ENCODE peak calls at places on chromosomes 3 and 15, in nine cellular contexts. Q is GM23248; T is hippocampal formation; Z is adipocyte; O is T1000; L is stimulated activated CD8-positive, alpha-beta memory T cell treated with anti-CD3 and anti-CD28 coated beads, Interleukin-7, amount 100 ng/mL, for 24 hours; U is H54; Y is AG04450; G is kidney. P is an unnamed sample.

GRCh38 chr3:129045675-129046036 is 14.9 kb upstream of the GP9 start:
- DNase-seq in Q (peak; percentile 40), T (no peak), Z (no peak), O (no peak), L (no peak), U (no peak), Y (no peak), G (no peak), P (no peak)

GRCh38 chr15:64685230-64685886 is 90.0 kb downstream of the RBPMS2 start:
- DNase-seq in Q (no peak), T (no peak), Z (no peak), O (no peak), L (no peak), U (no peak), Y (no peak), G (no peak), P (no peak)

GRCh38 chr3:73575519-73575918 is 49.2 kb downstream of the PDZRN3 start:
- DNase-seq in Q (no peak), T (no peak), Z (no peak), O (no peak), L (no peak), U (no peak), Y (no peak), G (no peak), P (no peak)

GRCh38 chr3:107512108-107512507 is 10.7 kb upstream of the BBX start:
- DNase-seq in Q (peak; percentile 2), T (no peak), Z (peak; percentile 7), O (no peak), L (no peak), U (no peak), Y (no peak), G (no peak), P (no peak)

GRCh38 chr15:62940755-62941361 is 101.7 kb upstream of the TPM1 start:
- DNase-seq in Q (peak; percentile 98), T (peak; percentile 46), Z (peak; percentile 96), O (peak; percentile 80), L (no peak), U (peak; percentile 67), Y (peak; percentile 80), G (peak; percentile 96), P (peak; percentile 98)

GRCh38 chr3:17153209-17153608 is 268.5 kb downstream of the PLCL2 start:
- DNase-seq in Q (no peak), T (no peak), Z (no peak), O (no peak), L (no peak), U (no peak), Y (no peak), G (no peak), P (no peak)

GRCh38 chr3:156216852-156217251 is 96.5 kb downstream of the KCNAB1 start:
- DNase-seq in Q (no peak), T (no peak), Z (no peak), O (no peak), L (no peak), U (no peak), Y (no peak), G (no peak), P (no peak)

GRCh38 chr15:72782993-72783562 is 480 bp downstream of the ADPGK start:
- DNase-seq in Q (peak; percentile 70), T (no peak), Z (peak; percentile 69), O (no peak), L (no peak), U (peak; percentile 19), Y (no peak), G (no peak), P (peak; percentile 27)

GRCh38 chr3:184914628-184915027 is 102.7 kb downstream of the VPS8 start:
- DNase-seq in Q (no peak), T (no peak), Z (no peak), O (no peak), L (no peak), U (no peak), Y (no peak), G (no peak), P (peak; percentile 68)

GRCh38 chr3:54071596-54071995 is 50.8 kb upstream of the CACNA2D3 start:
- DNase-seq in Q (no peak), T (no peak), Z (no peak), O (no peak), L (no peak), U (no peak), Y (no peak), G (no peak), P (no peak)

GRCh38 chr3:81699921-81700320 is 61.5 kb downstream of the GBE1 start:
- DNase-seq in Q (no peak), T (no peak), Z (no peak), O (no peak), L (no peak), U (no peak), Y (no peak), G (no peak), P (no peak)

GRCh38 chr15:85785887-85786777 is 8.6 kb downstream of the KLHL25 start:
- DNase-seq in Q (peak; percentile 78), T (no peak), Z (peak; percentile 51), O (no peak), L (no peak), U (peak; percentile 71), Y (no peak), G (peak; percentile 81), P (peak; percentile 58)

GRCh38 chr3:122824465-122825379 is 29.9 kb downstream of the SLC49A4 start:
- DNase-seq in Q (peak; percentile 25), T (no peak), Z (no peak), O (peak; percentile 25), L (no peak), U (no peak), Y (no peak), G (no peak), P (peak; percentile 42)

GRCh38 chr3:127180859-127181258 is 12.1 kb upstream of the PRR23E start:
- DNase-seq in Q (no peak), T (no peak), Z (no peak), O (no peak), L (no peak), U (no peak), Y (no peak), G (no peak), P (no peak)

GRCh38 chr15:58840048-58840447 is 68.9 kb downstream of the MINDY2 start:
- DNase-seq in Q (no peak), T (no peak), Z (no peak), O (no peak), L (no peak), U (no peak), Y (no peak), G (no peak), P (no peak)

P was measured in IMR-90.